ENCODE peak calls at places on chromosome 12, in four cellular contexts. One of them, this sample, is unnamed.

GRCh38 chr12:32249701-32250270 is 143.1 kb downstream of the BICD1 start:
- DNase-seq in activated B cell treated with CpG ODN at 0.5 μM for 24 hours: no peak
- DNase-seq in fibroblast of lung: peak; percentile 17
- DNase-seq in CD4-positive, alpha-beta T cell: no peak
- DNase-seq in this sample: peak; percentile 33

GRCh38 chr12:64039285-64039871 is 182.7 kb downstream of the KICS2 start:
- DNase-seq in activated B cell treated with CpG ODN at 0.5 μM for 24 hours: no peak
- DNase-seq in CD4-positive, alpha-beta T cell: no peak
- DNase-seq in fibroblast of lung: peak; percentile 66
- DNase-seq in this sample: peak; percentile 59

GRCh38 chr12:63915105-63915830 is 70.8 kb downstream of the SRGAP1 start:
- DNase-seq in fibroblast of lung: peak; percentile 86
- DNase-seq in CD4-positive, alpha-beta T cell: no peak
- DNase-seq in activated B cell treated with CpG ODN at 0.5 μM for 24 hours: no peak
- DNase-seq in this sample: peak; percentile 87

GRCh38 chr12:4322789-4323188 is 1.8 kb downstream of the TIGAR start:
- DNase-seq in CD4-positive, alpha-beta T cell: no peak
- DNase-seq in fibroblast of lung: no peak
- DNase-seq in activated B cell treated with CpG ODN at 0.5 μM for 24 hours: no peak
- DNase-seq in this sample: no peak

GRCh38 chr12:132391326-132392041 is 62.1 kb upstream of the GALNT9 start:
- DNase-seq in activated B cell treated with CpG ODN at 0.5 μM for 24 hours: no peak
- DNase-seq in fibroblast of lung: no peak
- DNase-seq in CD4-positive, alpha-beta T cell: no peak
- DNase-seq in this sample: no peak

GRCh38 chr12:112881602-112882001 is 25.2 kb upstream of the OAS1 start:
- DNase-seq in activated B cell treated with CpG ODN at 0.5 μM for 24 hours: no peak
- DNase-seq in fibroblast of lung: no peak
- DNase-seq in CD4-positive, alpha-beta T cell: no peak
- DNase-seq in this sample: no peak

GRCh38 chr12:18424857-18425256 is 163.5 kb downstream of the PIK3C2G start:
- DNase-seq in CD4-positive, alpha-beta T cell: no peak
- DNase-seq in fibroblast of lung: no peak
- DNase-seq in activated B cell treated with CpG ODN at 0.5 μM for 24 hours: no peak
- DNase-seq in this sample: no peak

GRCh38 chr12:5973461-5974115 is 28.5 kb upstream of the ANO2 start:
- DNase-seq in CD4-positive, alpha-beta T cell: no peak
- DNase-seq in fibroblast of lung: no peak
- DNase-seq in activated B cell treated with CpG ODN at 0.5 μM for 24 hours: no peak
- DNase-seq in this sample: no peak

GRCh38 chr12:40946612-40947194 is 241.4 kb upstream of the PDZRN4 start:
- DNase-seq in fibroblast of lung: peak; percentile 27
- DNase-seq in activated B cell treated with CpG ODN at 0.5 μM for 24 hours: no peak
- DNase-seq in CD4-positive, alpha-beta T cell: no peak
- DNase-seq in this sample: peak; percentile 39

GRCh38 chr12:71125949-71126348 is 31.9 kb downstream of the TSPAN8 start:
- DNase-seq in fibroblast of lung: no peak
- DNase-seq in CD4-positive, alpha-beta T cell: no peak
- DNase-seq in activated B cell treated with CpG ODN at 0.5 μM for 24 hours: no peak
- DNase-seq in this sample: no peak

GRCh38 chr12:11810962-11811361 is 161.5 kb downstream of the ETV6 start:
- DNase-seq in CD4-positive, alpha-beta T cell: no peak
- DNase-seq in activated B cell treated with CpG ODN at 0.5 μM for 24 hours: no peak
- DNase-seq in fibroblast of lung: peak; percentile 14
- DNase-seq in this sample: no peak

GRCh38 chr12:51383281-51383905 is 7.8 kb downstream of the GALNT6 start:
- DNase-seq in fibroblast of lung: no peak
- DNase-seq in CD4-positive, alpha-beta T cell: no peak
- DNase-seq in activated B cell treated with CpG ODN at 0.5 μM for 24 hours: no peak
- DNase-seq in this sample: no peak

GRCh38 chr12:11861155-11861863 is 209.4 kb upstream of the BCL2L14 start:
- DNase-seq in CD4-positive, alpha-beta T cell: no peak
- DNase-seq in fibroblast of lung: no peak
- DNase-seq in activated B cell treated with CpG ODN at 0.5 μM for 24 hours: no peak
- DNase-seq in this sample: no peak

GRCh38 chr12:121490401-121491257 is 90.2 kb downstream of the KDM2B start:
- DNase-seq in fibroblast of lung: no peak
- DNase-seq in activated B cell treated with CpG ODN at 0.5 μM for 24 hours: no peak
- DNase-seq in CD4-positive, alpha-beta T cell: no peak
- DNase-seq in this sample: no peak

GRCh38 chr12:49051373-49051764 is 9.2 kb downstream of the KMT2D start:
- DNase-seq in fibroblast of lung: no peak
- DNase-seq in activated B cell treated with CpG ODN at 0.5 μM for 24 hours: no peak
- DNase-seq in CD4-positive, alpha-beta T cell: no peak
- DNase-seq in this sample: no peak

GRCh38 chr12:90015228-90015627 is 306.6 kb upstream of the ATP2B1 start:
- DNase-seq in activated B cell treated with CpG ODN at 0.5 μM for 24 hours: no peak
- DNase-seq in fibroblast of lung: peak; percentile 76
- DNase-seq in CD4-positive, alpha-beta T cell: no peak
- DNase-seq in this sample: peak; percentile 61

GRCh38 chr12:84856156-84856900 is 56.3 kb downstream of the SLC6A15 start:
- DNase-seq in CD4-positive, alpha-beta T cell: no peak
- DNase-seq in activated B cell treated with CpG ODN at 0.5 μM for 24 hours: no peak
- DNase-seq in fibroblast of lung: peak; percentile 11
- DNase-seq in this sample: no peak

GRCh38 chr12:14691560-14691959 is 4.8 kb downstream of the GUCY2C start:
- DNase-seq in CD4-positive, alpha-beta T cell: no peak
- DNase-seq in fibroblast of lung: no peak
- DNase-seq in activated B cell treated with CpG ODN at 0.5 μM for 24 hours: no peak
- DNase-seq in this sample: no peak

GRCh38 chr12:109727746-109728726 is 14.4 kb downstream of the FAM222A start:
- DNase-seq in activated B cell treated with CpG ODN at 0.5 μM for 24 hours: no peak
- DNase-seq in fibroblast of lung: no peak
- DNase-seq in CD4-positive, alpha-beta T cell: no peak
- DNase-seq in this sample: no peak

GRCh38 chr12:49539406-49540228 is 787 bp downstream of the KCNH3 start:
- DNase-seq in CD4-positive, alpha-beta T cell: no peak
- DNase-seq in fibroblast of lung: no peak
- DNase-seq in activated B cell treated with CpG ODN at 0.5 μM for 24 hours: no peak
- DNase-seq in this sample: no peak

GRCh38 chr12:52521581-52522266 is 1.5 kb upstream of the KRT5 start:
- DNase-seq in fibroblast of lung: peak; percentile 50
- DNase-seq in activated B cell treated with CpG ODN at 0.5 μM for 24 hours: no peak
- DNase-seq in CD4-positive, alpha-beta T cell: no peak
- DNase-seq in this sample: peak; percentile 80

GRCh38 chr12:107884769-107885694 is 110.5 kb downstream of the ASCL4 start:
- DNase-seq in CD4-positive, alpha-beta T cell: no peak
- DNase-seq in fibroblast of lung: peak; percentile 32
- DNase-seq in activated B cell treated with CpG ODN at 0.5 μM for 24 hours: peak; percentile 21
- DNase-seq in this sample: peak; percentile 51

GRCh38 chr12:119929974-119930373 is 52.9 kb upstream of the CIT start:
- DNase-seq in fibroblast of lung: no peak
- DNase-seq in activated B cell treated with CpG ODN at 0.5 μM for 24 hours: no peak
- DNase-seq in CD4-positive, alpha-beta T cell: no peak
- DNase-seq in this sample: no peak
- TF ChIP-seq CTCF in fibroblast of lung: no peak
- TF ChIP-seq CTCF in activated B cell treated with CpG ODN at 0.5 μM for 24 hours: no peak
- TF ChIP-seq CTCF in CD4-positive, alpha-beta T cell: no peak
- TF ChIP-seq CTCF in this sample: no peak

DNA sequence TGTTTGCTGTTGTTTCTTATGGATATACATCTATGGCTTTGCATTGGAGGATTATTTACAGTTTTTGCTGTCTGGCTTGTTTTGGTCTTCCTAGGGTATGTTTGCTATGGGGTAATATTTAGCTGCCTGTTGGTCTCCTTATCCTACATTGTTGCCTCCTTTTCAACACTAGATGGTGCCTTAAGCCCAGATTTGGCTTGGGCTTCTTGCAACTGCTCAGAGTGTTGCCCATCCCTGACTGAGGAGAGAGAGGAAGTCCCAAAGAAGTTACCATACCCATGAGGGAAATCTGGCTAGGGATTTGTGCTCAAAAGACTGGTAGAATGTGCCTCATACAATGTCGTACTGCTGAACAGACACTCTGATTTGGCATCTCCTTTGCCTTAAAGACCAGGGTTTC is 94.6 kb upstream of the MUCL1 start:
- DNase-seq in fibroblast of lung: no peak
- DNase-seq in activated B cell treated with CpG ODN at 0.5 μM for 24 hours: no peak
- DNase-seq in CD4-positive, alpha-beta T cell: no peak
- DNase-seq in this sample: peak; percentile 11
- TF ChIP-seq CTCF in fibroblast of lung: peak; percentile 19
- TF ChIP-seq CTCF in activated B cell treated with CpG ODN at 0.5 μM for 24 hours: no peak
- TF ChIP-seq CTCF in CD4-positive, alpha-beta T cell: no peak
- TF ChIP-seq CTCF in this sample: peak; percentile 35

DNA sequence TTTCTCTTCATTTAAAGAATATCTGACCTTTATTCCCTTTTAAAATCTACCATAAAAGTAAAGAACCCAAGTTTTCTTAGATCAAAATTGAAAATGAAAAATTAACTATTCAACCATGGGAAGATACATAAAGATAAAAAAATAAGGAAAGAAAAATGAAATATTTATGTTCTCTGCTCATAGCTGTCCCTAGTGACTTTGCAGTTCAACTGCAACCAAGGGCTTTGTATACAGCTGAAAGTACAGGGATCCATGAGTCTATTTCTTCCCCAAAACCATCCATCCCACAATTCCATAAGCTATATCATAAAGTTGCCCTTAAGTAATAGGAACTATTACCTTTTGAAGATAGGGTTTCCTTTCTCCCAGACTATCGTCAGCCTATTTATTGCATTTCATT is 113.1 kb downstream of the ITPR2 start:
- DNase-seq in CD4-positive, alpha-beta T cell: no peak
- DNase-seq in activated B cell treated with CpG ODN at 0.5 μM for 24 hours: no peak
- DNase-seq in fibroblast of lung: no peak
- DNase-seq in this sample: no peak
- TF ChIP-seq CTCF in CD4-positive, alpha-beta T cell: no peak
- TF ChIP-seq CTCF in activated B cell treated with CpG ODN at 0.5 μM for 24 hours: no peak
- TF ChIP-seq CTCF in fibroblast of lung: peak; percentile 11
- TF ChIP-seq CTCF in this sample: peak; percentile 30

DNA sequence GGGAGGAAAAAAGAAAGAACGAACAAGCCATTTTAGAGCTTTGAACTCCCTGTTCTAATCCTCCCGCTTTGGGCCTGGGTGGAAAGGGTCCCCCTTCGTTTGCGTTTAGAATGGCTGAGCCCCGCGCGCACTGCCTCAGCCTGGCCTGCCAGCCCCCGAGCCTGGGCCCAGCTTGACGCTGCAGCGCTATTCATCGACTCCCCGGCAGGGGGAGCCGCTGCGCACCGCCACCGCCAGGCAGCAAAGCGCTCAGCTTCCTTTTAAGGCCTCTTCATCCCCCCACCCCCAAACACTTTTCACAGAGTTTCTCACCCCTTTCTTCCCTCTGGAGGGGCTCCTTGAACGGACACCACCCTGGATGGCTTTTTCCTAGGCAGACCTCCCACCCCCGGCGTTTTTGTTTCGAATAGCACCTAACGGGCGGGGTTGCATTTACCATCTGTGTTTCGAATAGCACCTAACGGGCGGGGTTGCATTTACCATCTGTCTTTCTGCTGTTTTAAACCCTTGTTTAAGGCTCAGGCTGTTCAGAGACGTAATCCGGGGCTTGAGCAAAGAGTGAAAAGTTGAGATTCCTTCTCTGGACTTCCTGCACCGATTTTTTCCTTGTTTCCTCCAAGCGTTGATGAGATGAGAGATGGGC is 56.4 kb upstream of the PIWIL1 start:
- DNase-seq in fibroblast of lung: no peak
- DNase-seq in activated B cell treated with CpG ODN at 0.5 μM for 24 hours: peak; percentile 27
- DNase-seq in CD4-positive, alpha-beta T cell: peak; percentile 22
- DNase-seq in this sample: peak; percentile 11
- TF ChIP-seq CTCF in fibroblast of lung: peak; percentile 26
- TF ChIP-seq CTCF in activated B cell treated with CpG ODN at 0.5 μM for 24 hours: no peak
- TF ChIP-seq CTCF in CD4-positive, alpha-beta T cell: peak; percentile 76
- TF ChIP-seq CTCF in this sample: peak; percentile 77

DNA sequence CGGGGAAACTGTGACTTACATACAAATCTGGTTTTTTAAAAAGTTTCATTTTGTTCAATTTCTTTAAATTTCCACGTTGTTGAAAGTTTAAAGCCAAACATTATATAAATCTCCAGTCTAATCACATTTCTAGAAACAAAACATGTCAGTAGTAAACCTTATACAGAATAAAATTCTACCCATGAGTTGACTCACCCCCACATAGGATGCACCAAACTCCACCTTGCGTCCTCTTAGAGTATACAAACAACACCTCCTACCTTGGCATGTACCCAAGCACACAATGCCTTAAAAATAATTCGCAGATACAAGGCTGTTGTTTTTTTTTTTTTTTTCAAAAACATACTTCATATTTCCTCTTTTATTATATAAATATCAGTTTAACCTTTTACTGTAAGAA is 3.4 kb downstream of the FBXL14 start:
- DNase-seq in activated B cell treated with CpG ODN at 0.5 μM for 24 hours: no peak
- DNase-seq in fibroblast of lung: peak; percentile 45
- DNase-seq in CD4-positive, alpha-beta T cell: peak; percentile 36
- DNase-seq in this sample: no peak
- TF ChIP-seq CTCF in activated B cell treated with CpG ODN at 0.5 μM for 24 hours: no peak
- TF ChIP-seq CTCF in fibroblast of lung: no peak
- TF ChIP-seq CTCF in CD4-positive, alpha-beta T cell: peak; percentile 42
- TF ChIP-seq CTCF in this sample: peak; percentile 28

DNA sequence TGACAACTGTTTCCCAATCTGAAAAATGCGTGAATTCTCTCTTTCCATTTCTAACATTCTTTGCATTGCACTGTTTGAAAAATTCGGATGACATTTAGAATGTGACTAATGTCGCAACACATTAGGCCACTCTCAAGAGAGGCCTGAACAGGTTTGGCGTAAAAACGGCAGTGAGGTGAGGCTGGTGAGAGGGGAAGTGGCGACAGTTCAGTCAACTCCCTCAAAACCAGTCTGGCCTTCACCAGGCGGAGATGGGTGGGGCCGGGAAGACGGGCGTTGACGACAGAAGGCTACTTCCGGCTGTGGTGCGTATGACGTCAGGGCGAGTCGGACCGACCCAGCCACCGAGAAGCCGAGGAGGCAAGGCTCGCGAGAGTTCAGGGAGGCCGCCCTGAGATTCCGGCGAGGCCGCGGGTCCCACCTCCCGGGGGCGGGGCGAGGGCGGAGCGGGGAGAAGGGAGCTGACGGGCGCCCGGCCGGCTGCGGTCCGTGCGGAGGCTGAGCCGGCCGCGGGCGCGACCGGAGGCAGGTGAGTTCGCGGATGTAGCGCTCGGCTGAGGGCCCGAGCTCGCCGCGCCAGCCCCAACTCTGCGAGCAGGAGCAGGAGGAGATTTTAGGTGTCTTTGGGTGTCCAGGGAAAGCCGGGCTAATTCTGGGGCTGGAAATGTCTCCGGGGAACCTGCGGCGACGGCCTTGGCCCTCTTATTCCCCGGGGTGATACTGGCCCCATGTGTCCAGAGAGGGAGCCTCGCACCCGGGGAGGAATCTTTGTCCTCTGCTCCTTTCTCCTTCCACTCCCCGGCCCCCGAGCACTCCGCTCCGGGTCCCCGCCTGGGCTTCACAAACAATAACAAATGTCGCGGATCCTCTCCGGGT is at the start of gene STK38L:
- DNase-seq in CD4-positive, alpha-beta T cell: peak; percentile 93
- DNase-seq in activated B cell treated with CpG ODN at 0.5 μM for 24 hours: peak; percentile 97
- DNase-seq in fibroblast of lung: peak; percentile 93
- DNase-seq in this sample: peak; percentile 93
- TF ChIP-seq CTCF in CD4-positive, alpha-beta T cell: no peak
- TF ChIP-seq CTCF in activated B cell treated with CpG ODN at 0.5 μM for 24 hours: no peak
- TF ChIP-seq CTCF in fibroblast of lung: peak; percentile 26
- TF ChIP-seq CTCF in this sample: peak; percentile 41